ENCODE peak calls at places on chromosome 12, in six cellular contexts. One of them, this sample, is unnamed.

GRCh38 chr12:11431486-11431885 is 36.1 kb upstream of the PRB2 start:
- DNase-seq in mammary epithelial cell: no peak
- DNase-seq in RWPE1: no peak
- DNase-seq in choroid plexus epithelial cell: no peak
- DNase-seq in adrenal gland: no peak
- DNase-seq in fibroblast of lung: no peak
- DNase-seq in this sample: no peak

GRCh38 chr12:68428724-68429580 is 96.8 kb upstream of the MDM1 start:
- DNase-seq in mammary epithelial cell: no peak
- DNase-seq in RWPE1: no peak
- DNase-seq in choroid plexus epithelial cell: no peak
- DNase-seq in adrenal gland: no peak
- DNase-seq in fibroblast of lung: no peak
- DNase-seq in this sample: peak; percentile 51

GRCh38 chr12:124917135-124917840 is 2.8 kb upstream of the UBC start:
- DNase-seq in mammary epithelial cell: peak; percentile 100
- DNase-seq in RWPE1: peak; percentile 87
- DNase-seq in choroid plexus epithelial cell: peak; percentile 100
- DNase-seq in adrenal gland: peak; percentile 99
- DNase-seq in fibroblast of lung: peak; percentile 100
- DNase-seq in this sample: peak; percentile 100

GRCh38 chr12:55970775-55971174 is 3.1 kb upstream of the RAB5B start:
- DNase-seq in mammary epithelial cell: no peak
- DNase-seq in RWPE1: no peak
- DNase-seq in choroid plexus epithelial cell: peak; percentile 40
- DNase-seq in adrenal gland: no peak
- DNase-seq in fibroblast of lung: peak; percentile 58
- DNase-seq in this sample: no peak

GRCh38 chr12:43210437-43211197 is 341.4 kb downstream of the ADAMTS20 start:
- DNase-seq in mammary epithelial cell: peak; percentile 48
- DNase-seq in RWPE1: no peak
- DNase-seq in choroid plexus epithelial cell: peak; percentile 78
- DNase-seq in adrenal gland: no peak
- DNase-seq in fibroblast of lung: peak; percentile 24
- DNase-seq in this sample: peak; percentile 13

GRCh38 chr12:89783321-89784060 is 74.9 kb upstream of the ATP2B1 start:
- DNase-seq in mammary epithelial cell: no peak
- DNase-seq in RWPE1: no peak
- DNase-seq in choroid plexus epithelial cell: peak; percentile 47
- DNase-seq in adrenal gland: no peak
- DNase-seq in fibroblast of lung: peak; percentile 76
- DNase-seq in this sample: no peak

GRCh38 chr12:1616233-1617066 is 12.6 kb upstream of the WNT5B start:
- DNase-seq in mammary epithelial cell: peak; percentile 87
- DNase-seq in RWPE1: peak; percentile 44
- DNase-seq in choroid plexus epithelial cell: no peak
- DNase-seq in adrenal gland: no peak
- DNase-seq in fibroblast of lung: no peak
- DNase-seq in this sample: no peak

GRCh38 chr12:30420561-30420960 is 275.1 kb downstream of the IPO8 start:
- DNase-seq in mammary epithelial cell: peak; percentile 38
- DNase-seq in RWPE1: no peak
- DNase-seq in choroid plexus epithelial cell: peak; percentile 52
- DNase-seq in adrenal gland: no peak
- DNase-seq in fibroblast of lung: no peak
- DNase-seq in this sample: no peak

GRCh38 chr12:28963554-28963953 is 185.5 kb upstream of the FAR2 start:
- DNase-seq in mammary epithelial cell: peak; percentile 54
- DNase-seq in RWPE1: peak; percentile 20
- DNase-seq in choroid plexus epithelial cell: peak; percentile 76
- DNase-seq in adrenal gland: no peak
- DNase-seq in fibroblast of lung: peak; percentile 63
- DNase-seq in this sample: peak; percentile 4

GRCh38 chr12:92403210-92404175 is 257.8 kb upstream of the BTG1 start:
- DNase-seq in mammary epithelial cell: no peak
- DNase-seq in RWPE1: no peak
- DNase-seq in choroid plexus epithelial cell: peak; percentile 12
- DNase-seq in adrenal gland: no peak
- DNase-seq in fibroblast of lung: no peak
- DNase-seq in this sample: no peak

GRCh38 chr12:93514853-93515252 is 47.5 kb downstream of the MRPL42 start:
- DNase-seq in mammary epithelial cell: peak; percentile 27
- DNase-seq in RWPE1: peak; percentile 59
- DNase-seq in choroid plexus epithelial cell: peak; percentile 69
- DNase-seq in adrenal gland: no peak
- DNase-seq in fibroblast of lung: peak; percentile 76
- DNase-seq in this sample: peak; percentile 54

GRCh38 chr12:128323526-128323925 is 56.6 kb downstream of the TMEM132C start:
- DNase-seq in mammary epithelial cell: no peak
- DNase-seq in RWPE1: no peak
- DNase-seq in choroid plexus epithelial cell: no peak
- DNase-seq in adrenal gland: no peak
- DNase-seq in fibroblast of lung: no peak
- DNase-seq in this sample: no peak
- TF ChIP-seq CTCF in mammary epithelial cell: no peak
- TF ChIP-seq CTCF in RWPE1: no peak
- TF ChIP-seq CTCF in choroid plexus epithelial cell: no peak
- TF ChIP-seq CTCF in adrenal gland: no peak
- TF ChIP-seq CTCF in fibroblast of lung: no peak
- TF ChIP-seq CTCF in this sample: no peak

GRCh38 chr12:108516511-108517275 is 1.6 kb downstream of the FICD start:
- DNase-seq in mammary epithelial cell: no peak
- DNase-seq in RWPE1: no peak
- DNase-seq in choroid plexus epithelial cell: peak; percentile 23
- DNase-seq in adrenal gland: no peak
- DNase-seq in fibroblast of lung: no peak
- DNase-seq in this sample: no peak
- TF ChIP-seq CTCF in mammary epithelial cell: no peak
- TF ChIP-seq CTCF in RWPE1: no peak
- TF ChIP-seq CTCF in choroid plexus epithelial cell: peak; percentile 32
- TF ChIP-seq CTCF in adrenal gland: no peak
- TF ChIP-seq CTCF in fibroblast of lung: peak; percentile 2
- TF ChIP-seq CTCF in this sample: peak; percentile 54

DNA sequence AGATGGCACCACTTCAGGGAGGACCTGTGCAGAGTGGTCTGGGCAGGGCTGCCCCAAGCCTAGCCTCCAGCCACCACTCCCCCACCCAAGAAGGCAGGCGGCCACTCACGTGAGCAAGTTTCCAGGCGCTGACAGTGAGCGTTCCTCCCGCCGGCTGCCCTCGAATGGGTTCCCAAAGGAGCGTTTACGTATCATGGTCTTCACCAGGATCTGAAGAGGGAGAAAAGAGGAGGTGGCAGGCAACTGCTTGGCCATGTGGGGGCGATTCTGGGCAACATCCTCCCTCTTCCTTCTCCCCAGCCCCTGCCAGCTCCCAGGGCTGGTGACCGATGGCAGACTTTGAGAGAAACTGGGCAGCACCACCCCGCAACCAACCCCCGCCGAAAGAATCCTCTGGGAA is 35.1 kb downstream of the P2RX4 start:
- DNase-seq in mammary epithelial cell: no peak
- DNase-seq in RWPE1: no peak
- DNase-seq in choroid plexus epithelial cell: no peak
- DNase-seq in adrenal gland: no peak
- DNase-seq in fibroblast of lung: no peak
- DNase-seq in this sample: no peak
- TF ChIP-seq CTCF in mammary epithelial cell: no peak
- TF ChIP-seq CTCF in RWPE1: no peak
- TF ChIP-seq CTCF in choroid plexus epithelial cell: no peak
- TF ChIP-seq CTCF in adrenal gland: no peak
- TF ChIP-seq CTCF in fibroblast of lung: no peak
- TF ChIP-seq CTCF in this sample: no peak

GRCh38 chr12:100951756-100952155 is 157.2 kb downstream of the ANO4 start:
- DNase-seq in mammary epithelial cell: no peak
- DNase-seq in RWPE1: no peak
- DNase-seq in choroid plexus epithelial cell: no peak
- DNase-seq in adrenal gland: no peak
- DNase-seq in fibroblast of lung: no peak
- DNase-seq in this sample: no peak
- TF ChIP-seq CTCF in mammary epithelial cell: no peak
- TF ChIP-seq CTCF in RWPE1: no peak
- TF ChIP-seq CTCF in choroid plexus epithelial cell: no peak
- TF ChIP-seq CTCF in adrenal gland: no peak
- TF ChIP-seq CTCF in fibroblast of lung: no peak
- TF ChIP-seq CTCF in this sample: no peak

DNA sequence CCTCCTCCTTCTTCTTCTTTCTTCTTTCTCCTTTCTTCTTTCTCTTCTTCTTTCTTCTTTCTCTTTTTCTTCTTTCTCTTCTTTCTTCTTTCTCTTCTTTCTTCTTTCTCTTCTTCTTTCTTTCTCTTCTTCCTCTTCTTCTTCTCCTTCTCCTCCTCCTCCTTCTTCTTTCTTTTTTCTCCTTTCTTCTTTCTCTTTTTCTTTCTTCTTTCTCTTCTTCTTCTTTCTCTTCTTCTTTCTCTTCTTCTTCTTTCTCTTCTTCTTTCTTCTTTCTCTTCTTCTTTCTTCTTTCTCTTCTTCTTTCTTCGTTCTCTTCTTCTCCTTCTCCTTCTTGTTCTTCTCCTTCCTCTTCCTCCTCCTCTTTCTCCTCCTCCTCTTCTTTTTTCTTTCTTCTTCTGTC is 1230.7 kb upstream of the USP15 start:
- DNase-seq in mammary epithelial cell: no peak
- DNase-seq in RWPE1: no peak
- DNase-seq in choroid plexus epithelial cell: no peak
- DNase-seq in adrenal gland: no peak
- DNase-seq in fibroblast of lung: no peak
- DNase-seq in this sample: no peak
- TF ChIP-seq CTCF in mammary epithelial cell: no peak
- TF ChIP-seq CTCF in RWPE1: no peak
- TF ChIP-seq CTCF in choroid plexus epithelial cell: no peak
- TF ChIP-seq CTCF in adrenal gland: no peak
- TF ChIP-seq CTCF in fibroblast of lung: no peak
- TF ChIP-seq CTCF in this sample: no peak

GRCh38 chr12:112418248-112418595 is 525 bp upstream of the PTPN11 start:
- DNase-seq in mammary epithelial cell: no peak
- DNase-seq in RWPE1: no peak
- DNase-seq in choroid plexus epithelial cell: no peak
- DNase-seq in adrenal gland: no peak
- DNase-seq in fibroblast of lung: no peak
- DNase-seq in this sample: no peak

GRCh38 chr12:112420740-112421139 is 2.0 kb downstream of the PTPN11 start:
- DNase-seq in mammary epithelial cell: no peak
- DNase-seq in RWPE1: no peak
- DNase-seq in choroid plexus epithelial cell: no peak
- DNase-seq in adrenal gland: no peak
- DNase-seq in fibroblast of lung: no peak
- DNase-seq in this sample: no peak

GRCh38 chr12:112421363-112421762 is 2.6 kb downstream of the PTPN11 start:
- DNase-seq in mammary epithelial cell: no peak
- DNase-seq in RWPE1: no peak
- DNase-seq in choroid plexus epithelial cell: no peak
- DNase-seq in adrenal gland: no peak
- DNase-seq in fibroblast of lung: no peak
- DNase-seq in this sample: no peak

GRCh38 chr12:112419269-112420133 is 754 bp downstream of the PTPN11 start:
- DNase-seq in mammary epithelial cell: peak; percentile 84
- DNase-seq in RWPE1: peak; percentile 86
- DNase-seq in choroid plexus epithelial cell: peak; percentile 88
- DNase-seq in adrenal gland: peak; percentile 81
- DNase-seq in fibroblast of lung: peak; percentile 83
- DNase-seq in this sample: peak; percentile 80

DNA sequence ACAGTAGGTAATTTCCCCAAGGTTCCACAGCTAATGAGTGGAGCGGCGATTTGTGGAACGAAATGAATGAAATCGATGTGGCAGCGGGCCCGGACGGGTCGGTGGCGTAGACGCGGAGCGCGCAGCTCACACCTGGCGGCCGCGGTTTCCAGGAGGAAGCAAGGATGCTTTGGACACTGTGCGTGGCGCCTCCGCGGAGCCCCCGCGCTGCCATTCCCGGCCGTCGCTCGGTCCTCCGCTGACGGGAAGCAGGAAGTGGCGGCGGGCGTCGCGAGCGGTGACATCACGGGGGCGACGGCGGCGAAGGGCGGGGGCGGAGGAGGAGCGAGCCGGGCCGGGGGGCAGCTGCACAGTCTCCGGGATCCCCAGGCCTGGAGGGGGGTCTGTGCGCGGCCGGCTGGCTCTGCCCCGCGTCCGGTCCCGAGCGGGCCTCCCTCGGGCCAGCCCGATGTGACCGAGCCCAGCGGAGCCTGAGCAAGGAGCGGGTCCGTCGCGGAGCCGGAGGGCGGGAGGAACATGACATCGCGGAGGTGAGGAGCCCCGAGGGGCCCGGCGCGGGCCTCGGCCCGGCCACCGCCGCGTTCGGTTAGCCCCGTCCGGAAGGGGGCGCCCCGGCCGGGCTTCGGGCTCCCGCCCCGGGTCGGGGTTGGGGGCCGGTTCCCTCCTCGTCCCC is at the start of gene PTPN11:
- DNase-seq in mammary epithelial cell: peak; percentile 84
- DNase-seq in RWPE1: peak; percentile 73
- DNase-seq in choroid plexus epithelial cell: peak; percentile 76
- DNase-seq in adrenal gland: peak; percentile 83
- DNase-seq in fibroblast of lung: peak; percentile 73
- DNase-seq in this sample: peak; percentile 71
- TF ChIP-seq CTCF in mammary epithelial cell: peak; percentile 13
- TF ChIP-seq CTCF in RWPE1: peak; percentile 61
- TF ChIP-seq CTCF in choroid plexus epithelial cell: no peak
- TF ChIP-seq CTCF in adrenal gland: peak; percentile 39
- TF ChIP-seq CTCF in fibroblast of lung: no peak
- TF ChIP-seq CTCF in this sample: peak; percentile 85

This sample was measured in HFFc6.